ENCODE peak calls at places on chromosomes 13 and 19, in four cellular contexts. One of them, this sample, is unnamed. For H3K36me3, the result is how much of the 10 kb centered on the place peaks cover.

GRCh38 chr19:35437152-35437951 is 10.7 kb upstream of the FFAR2 start:
- DNase-seq in iPS DF 6.9: no peak
- DNase-seq in heart right ventricle: no peak
- DNase-seq in CD4-positive, alpha-beta memory T cell: no peak
- DNase-seq in this sample: no peak

GRCh38 chr13:111912991-111913781 is 153.8 kb upstream of the SOX1 start:
- DNase-seq in iPS DF 6.9: no peak
- DNase-seq in heart right ventricle: no peak
- DNase-seq in CD4-positive, alpha-beta memory T cell: no peak
- DNase-seq in this sample: no peak

GRCh38 chr13:114007566-114007965 is 33.7 kb upstream of the C13orf46 start:
- DNase-seq in heart right ventricle: no peak
- DNase-seq in iPS DF 6.9: no peak
- DNase-seq in CD4-positive, alpha-beta memory T cell: no peak
- DNase-seq in this sample: no peak

GRCh38 chr13:98215508-98215907 is 38.4 kb upstream of the RNF113B start:
- DNase-seq in heart right ventricle: no peak
- DNase-seq in CD4-positive, alpha-beta memory T cell: no peak
- DNase-seq in iPS DF 6.9: no peak
- DNase-seq in this sample: no peak

GRCh38 chr13:38002596-38002995 is 133.0 kb upstream of the TRPC4 start:
- DNase-seq in iPS DF 6.9: no peak
- DNase-seq in heart right ventricle: no peak
- DNase-seq in CD4-positive, alpha-beta memory T cell: no peak
- DNase-seq in this sample: no peak

GRCh38 chr13:36582977-36583376 is 90.8 kb upstream of the SERTM1 start:
- DNase-seq in heart right ventricle: no peak
- DNase-seq in CD4-positive, alpha-beta memory T cell: no peak
- DNase-seq in iPS DF 6.9: no peak
- DNase-seq in this sample: no peak

GRCh38 chr13:86108334-86108733 is 309.1 kb upstream of the SLITRK6 start:
- DNase-seq in iPS DF 6.9: no peak
- DNase-seq in CD4-positive, alpha-beta memory T cell: no peak
- DNase-seq in heart right ventricle: no peak
- DNase-seq in this sample: no peak

GRCh38 chr13:51608857-51609406 is 24.7 kb downstream of the WDFY2 start:
- DNase-seq in heart right ventricle: no peak
- DNase-seq in iPS DF 6.9: no peak
- DNase-seq in CD4-positive, alpha-beta memory T cell: no peak
- DNase-seq in this sample: no peak

GRCh38 chr13:113820813-113821651 is 42.8 kb downstream of the GAS6 start:
- DNase-seq in iPS DF 6.9: no peak
- DNase-seq in heart right ventricle: peak
- DNase-seq in CD4-positive, alpha-beta memory T cell: no peak
- DNase-seq in this sample: no peak

GRCh38 chr13:105920375-105920774 is 615.1 kb downstream of the EFNB2 start:
- DNase-seq in heart right ventricle: no peak
- DNase-seq in CD4-positive, alpha-beta memory T cell: no peak
- DNase-seq in iPS DF 6.9: no peak
- DNase-seq in this sample: no peak

GRCh38 chr19:51027126-51027806 is 850 bp upstream of the KLK11 start:
- DNase-seq in CD4-positive, alpha-beta memory T cell: no peak
- DNase-seq in heart right ventricle: no peak
- DNase-seq in iPS DF 6.9: no peak
- DNase-seq in this sample: no peak

GRCh38 chr13:98905199-98905598 is 72.7 kb downstream of the DOCK9 start:
- DNase-seq in CD4-positive, alpha-beta memory T cell: no peak
- DNase-seq in heart right ventricle: no peak
- DNase-seq in iPS DF 6.9: no peak
- DNase-seq in this sample: no peak

GRCh38 chr13:33140161-33140560 is 123.9 kb downstream of the KL start:
- DNase-seq in heart right ventricle: no peak
- DNase-seq in iPS DF 6.9: no peak
- DNase-seq in CD4-positive, alpha-beta memory T cell: no peak
- DNase-seq in this sample: no peak

GRCh38 chr13:67228909-67229308 is 1.2 kb downstream of the PCDH9 start:
- DNase-seq in heart right ventricle: no peak
- DNase-seq in CD4-positive, alpha-beta memory T cell: no peak
- DNase-seq in iPS DF 6.9: no peak
- DNase-seq in this sample: no peak

GRCh38 chr13:71864981-71865857 is 1.8 kb downstream of the DACH1 start:
- DNase-seq in heart right ventricle: peak
- DNase-seq in CD4-positive, alpha-beta memory T cell: no peak
- DNase-seq in iPS DF 6.9: no peak
- DNase-seq in this sample: no peak

GRCh38 chr19:13813147-13813546 is 17.9 kb downstream of the ZSWIM4 start:
- DNase-seq in CD4-positive, alpha-beta memory T cell: no peak
- DNase-seq in iPS DF 6.9: no peak
- DNase-seq in heart right ventricle: no peak
- DNase-seq in this sample: no peak

GRCh38 chr19:10321874-10322835 is 6.3 kb upstream of the FDX2 start:
- DNase-seq in heart right ventricle: no peak
- DNase-seq in CD4-positive, alpha-beta memory T cell: no peak
- DNase-seq in iPS DF 6.9: no peak
- DNase-seq in this sample: no peak

GRCh38 chr13:70171151-70171550 is 62.9 kb upstream of the KLHL1 start:
- DNase-seq in iPS DF 6.9: no peak
- DNase-seq in heart right ventricle: no peak
- DNase-seq in CD4-positive, alpha-beta memory T cell: no peak
- DNase-seq in this sample: no peak

GRCh38 chr13:30692108-30692507 is 43.2 kb upstream of the ALOX5AP start:
- DNase-seq in CD4-positive, alpha-beta memory T cell: no peak
- DNase-seq in iPS DF 6.9: no peak
- DNase-seq in heart right ventricle: no peak
- DNase-seq in this sample: no peak

GRCh38 chr19:3508771-3509535 is 2.8 kb downstream of the FZR1 start:
- DNase-seq in iPS DF 6.9: no peak
- DNase-seq in CD4-positive, alpha-beta memory T cell: no peak
- DNase-seq in heart right ventricle: no peak
- DNase-seq in this sample: no peak

GRCh38 chr19:1324792-1325567 is 39.3 kb downstream of the EFNA2 start:
- DNase-seq in CD4-positive, alpha-beta memory T cell: no peak
- DNase-seq in iPS DF 6.9: no peak
- DNase-seq in heart right ventricle: peak
- DNase-seq in this sample: peak

GRCh38 chr13:90362718-90363117 is 984.8 kb upstream of the MIR17HG start:
- DNase-seq in iPS DF 6.9: no peak
- DNase-seq in CD4-positive, alpha-beta memory T cell: no peak
- DNase-seq in heart right ventricle: no peak
- DNase-seq in this sample: no peak

GRCh38 chr13:106527806-106528205 is 7.7 kb downstream of the EFNB2 start:
- DNase-seq in CD4-positive, alpha-beta memory T cell: no peak
- DNase-seq in iPS DF 6.9: no peak
- DNase-seq in heart right ventricle: no peak
- DNase-seq in this sample: no peak

GRCh38 chr13:25927363-25927762 is 124.5 kb downstream of the SHISA2 start:
- DNase-seq in heart right ventricle: no peak
- DNase-seq in iPS DF 6.9: no peak
- DNase-seq in CD4-positive, alpha-beta memory T cell: no peak
- DNase-seq in this sample: no peak

GRCh38 chr19:38277969-38278680 is 13.8 kb downstream of the SPINT2 start:
- DNase-seq in iPS DF 6.9: no peak
- DNase-seq in heart right ventricle: peak
- DNase-seq in CD4-positive, alpha-beta memory T cell: no peak
- DNase-seq in this sample: no peak

GRCh38 chr19:33700408-33700757 is 78.6 kb downstream of the CHST8 start:
- DNase-seq in heart right ventricle: no peak
- DNase-seq in iPS DF 6.9: no peak
- DNase-seq in CD4-positive, alpha-beta memory T cell: no peak
- DNase-seq in this sample: no peak

GRCh38 chr13:80083516-80084085 is 257.3 kb downstream of the SPRY2 start:
- DNase-seq in iPS DF 6.9: no peak
- DNase-seq in CD4-positive, alpha-beta memory T cell: no peak
- DNase-seq in heart right ventricle: no peak
- DNase-seq in this sample: no peak

GRCh38 chr13:44857061-44857460 is 132.2 kb downstream of the NUFIP1 start:
- DNase-seq in CD4-positive, alpha-beta memory T cell: no peak
- DNase-seq in heart right ventricle: no peak
- DNase-seq in iPS DF 6.9: no peak
- DNase-seq in this sample: no peak

GRCh38 chr13:113017506-113018215 is 48.6 kb downstream of the MCF2L start:
- DNase-seq in CD4-positive, alpha-beta memory T cell: no peak
- DNase-seq in heart right ventricle: no peak
- DNase-seq in iPS DF 6.9: no peak
- DNase-seq in this sample: no peak

GRCh38 chr19:46040952-46041500 is at the start of gene IGFL4:
- DNase-seq in heart right ventricle: no peak
- DNase-seq in CD4-positive, alpha-beta memory T cell: no peak
- DNase-seq in iPS DF 6.9: no peak
- DNase-seq in this sample: no peak

GRCh38 chr19:36003284-36003683 is 5.3 kb downstream of the SYNE4 start:
- DNase-seq in heart right ventricle: no peak
- DNase-seq in CD4-positive, alpha-beta memory T cell: no peak
- DNase-seq in iPS DF 6.9: no peak
- DNase-seq in this sample: no peak

GRCh38 chr13:50387124-50387581 is 371.9 kb downstream of the KCNRG start:
- DNase-seq in CD4-positive, alpha-beta memory T cell: peak
- DNase-seq in heart right ventricle: peak
- DNase-seq in iPS DF 6.9: no peak
- DNase-seq in this sample: peak

GRCh38 chr19:45955905-45956608 is 17.6 kb downstream of the NOVA2 start:
- DNase-seq in heart right ventricle: peak
- DNase-seq in CD4-positive, alpha-beta memory T cell: no peak
- DNase-seq in iPS DF 6.9: no peak
- DNase-seq in this sample: no peak

GRCh38 chr13:91346848-91347211 is 657 bp upstream of the MIR17HG start:
- DNase-seq in CD4-positive, alpha-beta memory T cell: peak
- DNase-seq in iPS DF 6.9: no peak
- DNase-seq in heart right ventricle: no peak
- DNase-seq in this sample: peak

GRCh38 chr13:107650081-107650701 is 565.1 kb downstream of the LIG4 start:
- DNase-seq in iPS DF 6.9: peak
- DNase-seq in CD4-positive, alpha-beta memory T cell: no peak
- DNase-seq in heart right ventricle: peak
- DNase-seq in this sample: peak

DNA sequence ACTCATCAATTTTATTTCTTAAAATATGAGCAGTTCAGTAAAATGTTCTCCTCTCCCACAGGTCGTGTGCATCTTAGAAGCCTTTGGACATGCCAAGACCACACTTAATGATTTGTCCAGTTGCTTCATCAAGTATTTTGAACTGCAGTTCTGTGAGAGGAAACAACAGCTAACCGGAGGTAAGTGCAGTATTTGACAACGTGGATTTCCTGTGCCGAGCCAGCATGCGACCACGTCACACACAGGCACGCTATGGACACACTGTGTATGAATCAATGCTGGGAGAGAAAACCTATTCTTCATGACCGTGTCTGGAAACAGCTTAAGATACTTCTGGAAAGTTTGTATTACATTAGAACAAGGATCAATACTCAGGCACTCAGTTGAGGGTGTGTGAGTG is 268.5 kb downstream of the MYO16 start:
- DNase-seq in CD4-positive, alpha-beta memory T cell: peak
- DNase-seq in iPS DF 6.9: no peak
- DNase-seq in heart right ventricle: no peak
- DNase-seq in this sample: no peak
- H3K4me3 ChIP-seq in CD4-positive, alpha-beta memory T cell: no peak
- H3K4me3 ChIP-seq in iPS DF 6.9: no peak
- H3K4me3 ChIP-seq in heart right ventricle: no peak
- H3K4me3 ChIP-seq in this sample: no peak

GRCh38 chr19:57398868-57399267 is 9.2 kb downstream of the ZNF548 start:
- DNase-seq in heart right ventricle: no peak
- DNase-seq in iPS DF 6.9: no peak
- DNase-seq in CD4-positive, alpha-beta memory T cell: no peak
- DNase-seq in this sample: no peak
- H3K36me3 ChIP-seq in heart right ventricle: half or more
- H3K36me3 ChIP-seq in iPS DF 6.9: under half
- H3K36me3 ChIP-seq in CD4-positive, alpha-beta memory T cell: under half
- H3K36me3 ChIP-seq in this sample: under half

GRCh38 chr13:101417043-101417406 is 717 bp upstream of the NALCN start:
- DNase-seq in CD4-positive, alpha-beta memory T cell: no peak
- DNase-seq in iPS DF 6.9: no peak
- DNase-seq in heart right ventricle: no peak
- DNase-seq in this sample: no peak

GRCh38 chr13:101416181-101417042 is at the start of gene NALCN:
- DNase-seq in CD4-positive, alpha-beta memory T cell: no peak
- DNase-seq in heart right ventricle: no peak
- DNase-seq in iPS DF 6.9: no peak
- DNase-seq in this sample: no peak

GRCh38 chr13:101412076-101412475 is 4.2 kb downstream of the NALCN start:
- DNase-seq in heart right ventricle: no peak
- DNase-seq in iPS DF 6.9: no peak
- DNase-seq in CD4-positive, alpha-beta memory T cell: no peak
- DNase-seq in this sample: no peak

GRCh38 chr13:101417501-101417900 is 1.2 kb upstream of the NALCN start:
- DNase-seq in CD4-positive, alpha-beta memory T cell: no peak
- DNase-seq in iPS DF 6.9: no peak
- DNase-seq in heart right ventricle: no peak
- DNase-seq in this sample: no peak

DNA sequence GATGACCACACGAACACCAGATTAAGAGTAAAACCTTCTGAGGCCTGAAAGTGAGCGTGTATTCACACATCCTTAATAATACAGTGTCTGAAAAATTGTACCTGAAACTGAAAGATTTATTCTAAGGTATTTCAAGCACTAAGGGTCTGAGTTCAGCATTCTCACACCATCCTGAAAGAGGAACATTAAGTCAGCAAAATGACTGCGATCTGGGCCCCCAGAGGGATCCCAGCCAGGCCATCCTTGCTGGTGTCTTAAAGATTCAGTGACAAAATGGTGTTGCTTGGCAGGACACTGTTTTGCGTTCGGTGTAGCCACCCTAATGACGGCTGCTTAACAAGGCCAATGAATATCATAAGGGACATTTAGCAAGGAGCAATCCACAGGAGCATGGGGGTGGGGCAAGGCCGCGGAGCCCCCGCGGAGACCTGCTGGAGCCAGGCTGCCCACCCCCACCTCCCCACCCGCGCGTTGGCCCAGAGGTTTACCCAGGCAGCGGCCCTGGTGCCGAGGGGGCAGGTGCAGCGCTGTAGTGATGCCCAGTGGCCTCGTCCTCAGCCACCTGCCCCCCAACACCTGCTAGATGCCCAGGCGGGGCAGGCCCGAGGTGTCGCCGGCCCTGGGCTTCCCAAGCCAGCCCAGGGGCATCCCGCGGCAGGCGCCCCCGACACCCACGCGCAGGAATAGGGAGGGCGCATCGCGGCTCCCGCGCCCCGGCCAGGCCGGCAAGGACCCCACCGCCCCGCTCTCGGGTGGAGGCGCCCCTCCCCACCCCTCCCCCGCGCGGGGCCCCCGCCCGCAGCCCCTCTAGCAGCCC is 742 bp downstream of the NALCN start:
- DNase-seq in iPS DF 6.9: no peak
- DNase-seq in CD4-positive, alpha-beta memory T cell: no peak
- DNase-seq in heart right ventricle: no peak
- DNase-seq in this sample: no peak
- H3K4me3 ChIP-seq in iPS DF 6.9: peak
- H3K4me3 ChIP-seq in CD4-positive, alpha-beta memory T cell: no peak
- H3K4me3 ChIP-seq in heart right ventricle: peak
- H3K4me3 ChIP-seq in this sample: no peak

DNA sequence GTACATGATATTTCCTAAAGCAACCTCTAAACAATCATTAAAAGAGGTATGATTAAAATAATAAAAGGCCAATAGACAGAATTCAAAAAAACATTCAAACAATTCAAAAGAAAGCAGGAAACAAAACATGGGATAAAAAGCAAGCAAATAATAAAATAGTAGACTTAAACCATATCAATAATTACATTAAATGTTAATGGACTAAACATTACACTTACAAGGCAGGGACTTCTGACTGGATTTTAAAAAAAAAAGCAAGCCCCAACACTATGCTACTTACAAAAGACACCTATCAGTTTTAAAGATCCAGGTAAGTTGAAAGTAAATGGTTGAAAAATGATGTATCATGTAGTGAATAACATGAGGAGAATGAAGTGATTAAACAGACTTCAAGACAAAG is 65.2 kb downstream of the KLF2 start:
- DNase-seq in heart right ventricle: no peak
- DNase-seq in iPS DF 6.9: no peak
- DNase-seq in CD4-positive, alpha-beta memory T cell: no peak
- DNase-seq in this sample: no peak
- H3K36me3 ChIP-seq in heart right ventricle: half or more
- H3K36me3 ChIP-seq in iPS DF 6.9: under half
- H3K36me3 ChIP-seq in CD4-positive, alpha-beta memory T cell: under half
- H3K36me3 ChIP-seq in this sample: under half

This sample was measured in CD8-positive, alpha-beta T cell.